ENCODE peak calls at places on chromosomes 2 and 18, in six cellular contexts. Z is anterior cingulate cortex, N is H4, B is endodermal cell, P is NCI-H1436 treated with DMSO at 0.1 percent for 48 hours, H is islet precursor cell. L is an unnamed sample.

GRCh38 chr18:44681039-44681595 is 429 bp downstream of the SETBP1 start:
- DNase-seq in Z (no peak), N (no peak), P (no peak), B (no peak), H (no peak), L (no peak)

GRCh38 chr18:50578030-50578429 is 18.1 kb downstream of the MAPK4 start:
- DNase-seq in N (no peak), P (no peak), B (no peak), H (no peak), Z (no peak), L (peak)

GRCh38 chr18:10437837-10438236 is 16.6 kb upstream of the APCDD1 start:
- DNase-seq in N (no peak), Z (no peak), P (no peak), B (peak), H (no peak), L (peak)

GRCh38 chr2:152581360-152581759 is 135.9 kb downstream of the PRPF40A start:
- DNase-seq in H (no peak), N (no peak), B (no peak), P (no peak), Z (no peak), L (no peak)

GRCh38 chr2:184654945-184655344 is 56.6 kb downstream of the ZNF804A start:
- DNase-seq in P (no peak), B (no peak), N (peak), Z (no peak), H (no peak), L (peak)

GRCh38 chr2:43183743-43184142 is 42.7 kb downstream of the ZFP36L2 start:
- DNase-seq in P (no peak), H (no peak), Z (no peak), N (no peak), B (peak), L (no peak)

GRCh38 chr2:70583091-70583490 is 29.5 kb upstream of the TGFA start:
- DNase-seq in P (no peak), B (no peak), Z (no peak), H (no peak), N (no peak), L (no peak)

GRCh38 chr2:69603146-69603743 is 40.3 kb downstream of the AAK1 start:
- DNase-seq in H (no peak), Z (no peak), P (no peak), N (no peak), B (no peak), L (no peak)

GRCh38 chr18:75364512-75364911 is 63.0 kb downstream of the SMIM21 start:
- DNase-seq in B (no peak), H (no peak), N (peak), Z (no peak), P (no peak), L (peak)

L was measured in NB4.